ENCODE peak calls at places on chromosomes 1 and 21, in nine cellular contexts. B is NCI-H69; D is NCI-H1092; E is heart right ventricle; J is T-cell; Q is upper lobe of right lung; W is hepatocyte; U is CD8-positive, alpha-beta memory T cell; X is naive thymus-derived CD8-positive, alpha-beta T cell. C is an unnamed sample.
A peak's percentile ranks its signal among the peaks of the same experiment; 100 is the strongest.

GRCh38 chr1:147080671-147081394 is 91.4 kb downstream of the PRKAB2 start:
- DNase-seq in E (no peak), U (no peak), Q (no peak), J (no peak), D (no peak), X (no peak), B (no peak), W (no peak), C (no peak)

GRCh38 chr1:16206547-16207317 is 5.7 kb downstream of the ARHGEF19 start:
- DNase-seq in Q (peak; percentile 99), X (peak; percentile 94), D (peak; percentile 99), W (peak; percentile 99), U (peak; percentile 93), J (peak; percentile 91), E (peak; percentile 97), B (peak; percentile 96), C (peak; percentile 92)

GRCh38 chr1:905071-905749 is 18.5 kb upstream of the SAMD11 start:
- DNase-seq in J (no peak), D (no peak), X (no peak), E (peak; percentile 72), W (peak; percentile 66), B (peak; percentile 74), Q (peak; percentile 74), U (peak; percentile 26), C (no peak)

GRCh38 chr1:25198731-25199231 is 33.5 kb downstream of the SYF2 start:
- DNase-seq in B (peak; percentile 52), X (peak; percentile 41), E (peak; percentile 44), J (no peak), D (peak; percentile 80), Q (no peak), W (no peak), U (peak; percentile 18), C (no peak)

GRCh38 chr1:191065771-191066170 is 588.1 kb upstream of the BRINP3 start:
- DNase-seq in Q (no peak), X (no peak), U (no peak), J (no peak), E (no peak), W (no peak), D (no peak), B (no peak), C (no peak)

GRCh38 chr1:213381572-213382084 is 330.6 kb downstream of the RPS6KC1 start:
- DNase-seq in B (peak; percentile 78), Q (no peak), E (peak; percentile 59), J (no peak), X (no peak), D (peak; percentile 72), U (no peak), W (no peak), C (no peak)

GRCh38 chr1:223319373-223319772 is 44.6 kb downstream of the SUSD4 start:
- DNase-seq in E (no peak), J (no peak), B (no peak), U (no peak), D (no peak), Q (no peak), X (no peak), W (no peak), C (no peak)

GRCh38 chr1:12112711-12113161 is 49.6 kb downstream of the TNFRSF8 start:
- DNase-seq in E (no peak), B (no peak), W (no peak), D (no peak), Q (no peak), J (no peak), U (no peak), X (no peak), C (no peak)

GRCh38 chr1:172746091-172746949 is 87.4 kb downstream of the FASLG start:
- DNase-seq in J (peak; percentile 8), W (peak; percentile 70), Q (no peak), U (peak; percentile 71), E (no peak), X (peak; percentile 75), B (no peak), D (no peak), C (peak; percentile 75)

GRCh38 chr1:18783705-18784522 is 75.5 kb downstream of the TAS1R2 start:
- DNase-seq in B (no peak), X (no peak), E (no peak), U (no peak), J (no peak), D (no peak), Q (no peak), W (no peak), C (no peak)

GRCh38 chr21:27581168-27581567 is 614.3 kb upstream of the ADAMTS5 start:
- DNase-seq in Q (no peak), E (no peak), J (no peak), B (no peak), D (no peak), U (no peak), W (no peak), X (no peak), C (no peak)

GRCh38 chr1:160131803-160132565 is 16.4 kb downstream of the ATP1A2 start:
- DNase-seq in J (no peak), W (no peak), E (peak; percentile 63), U (no peak), Q (peak; percentile 38), B (no peak), D (no peak), X (no peak), C (no peak)

GRCh38 chr1:208101661-208102431 is 142.3 kb downstream of the PLXNA2 start:
- DNase-seq in X (no peak), U (no peak), Q (no peak), W (no peak), J (no peak), B (peak; percentile 99), E (peak; percentile 39), D (peak; percentile 97), C (no peak)

GRCh38 chr1:192564099-192564498 is 11.5 kb upstream of the RGS1 start:
- DNase-seq in D (no peak), B (peak; percentile 14), J (no peak), E (no peak), Q (no peak), X (no peak), W (no peak), U (no peak), C (no peak)

GRCh38 chr1:200206340-200206739 is 178.8 kb downstream of the NR5A2 start:
- DNase-seq in J (no peak), B (no peak), D (no peak), Q (no peak), E (no peak), U (no peak), W (no peak), X (no peak), C (no peak)

GRCh38 chr1:5423109-5423508 is 569.1 kb downstream of the NPHP4 start:
- DNase-seq in Q (peak; percentile 63), X (peak; percentile 43), E (no peak), U (peak; percentile 29), B (peak; percentile 73), W (peak; percentile 23), J (peak; percentile 26), D (no peak), C (peak; percentile 19)

GRCh38 chr1:59640851-59641250 is 173.9 kb upstream of the HOOK1 start:
- DNase-seq in U (no peak), X (no peak), J (no peak), Q (no peak), W (no peak), E (peak; percentile 35), D (no peak), B (no peak), C (no peak)

GRCh38 chr1:15965228-15965767 is 10.6 kb downstream of the ZBTB17 start:
- DNase-seq in X (no peak), Q (no peak), J (no peak), U (no peak), D (no peak), B (no peak), E (no peak), W (no peak), C (no peak)

GRCh38 chr21:16536661-16537359 is 807.0 kb downstream of the USP25 start:
- DNase-seq in U (no peak), X (no peak), E (no peak), D (peak; percentile 1), W (no peak), B (no peak), Q (no peak), J (no peak), C (no peak)

GRCh38 chr1:236535656-236536293 is 12.0 kb downstream of the LGALS8 start:
- DNase-seq in X (no peak), E (no peak), W (peak; percentile 15), D (peak; percentile 10), Q (no peak), J (no peak), B (peak; percentile 98), U (no peak), C (no peak)

GRCh38 chr1:45730075-45730779 is 20.2 kb downstream of the IPP start:
- DNase-seq in D (no peak), B (no peak), J (no peak), U (no peak), X (no peak), Q (peak; percentile 69), E (no peak), W (peak; percentile 17), C (no peak)

GRCh38 chr1:151131832-151132675 is 14.4 kb downstream of the SEMA6C start:
- DNase-seq in X (no peak), E (peak; percentile 36), U (no peak), W (peak; percentile 42), B (no peak), D (no peak), J (no peak), Q (peak; percentile 68), C (no peak)

GRCh38 chr1:157390646-157391045 is 161.7 kb downstream of the FCRL5 start:
- DNase-seq in Q (no peak), E (no peak), W (peak; percentile 28), B (no peak), U (no peak), J (no peak), D (no peak), X (no peak), C (no peak)

GRCh38 chr1:207021876-207022596 is 10.5 kb downstream of the C1orf116 start:
- DNase-seq in D (no peak), X (no peak), B (no peak), J (no peak), U (no peak), Q (no peak), E (no peak), W (no peak), C (no peak)

GRCh38 chr1:36323636-36324321 is at the start of gene EVA1B:
- DNase-seq in E (peak; percentile 89), B (peak; percentile 64), Q (peak; percentile 82), D (no peak), U (no peak), X (peak; percentile 18), J (no peak), W (peak; percentile 90), C (no peak)

GRCh38 chr1:99594205-99594604 is 51.7 kb upstream of the PALMD start:
- DNase-seq in E (no peak), B (no peak), X (no peak), U (no peak), W (no peak), J (no peak), Q (no peak), D (no peak), C (no peak)